ENCODE peak calls at places on chromosome 14, in seven cellular contexts. F is MM.1S, X is A549, E is HepG2, I is mesendoderm, Z is GM23248, V is neural progenitor cell. B is an unnamed sample. For H3K4me1, the result is how much of the 10 kb centered on the place peaks cover.

GRCh38 chr14:92651106-92651792 is 97.2 kb downstream of the LGMN start:
- DNase-seq in Z (no peak), I (no peak), V (no peak), E (no peak), F (no peak), X (no peak), B (no peak)

GRCh38 chr14:62017651-62018230 is 255.5 kb downstream of the SNAPC1 start:
- DNase-seq in F (no peak), V (no peak), E (no peak), X (no peak), Z (no peak), I (no peak), B (peak)

GRCh38 chr14:95516554-95517209 is at the start of gene SYNE3:
- DNase-seq in F (peak), Z (peak), E (no peak), V (peak), X (no peak), I (no peak), B (no peak)

GRCh38 chr14:76867536-76868452 is 41.6 kb downstream of the LRRC74A start:
- DNase-seq in F (no peak), V (no peak), E (no peak), X (no peak), Z (no peak), I (no peak), B (no peak)

GRCh38 chr14:100786131-100786530 is 39.8 kb upstream of the MEG3 start:
- DNase-seq in I (no peak), E (no peak), V (no peak), Z (no peak), X (no peak), F (no peak), B (no peak)

GRCh38 chr14:35932136-35932535 is 106.0 kb downstream of the BRMS1L start:
- DNase-seq in I (no peak), X (no peak), E (no peak), V (no peak), Z (no peak), F (no peak), B (no peak)

GRCh38 chr14:99121027-99121875 is 150.7 kb downstream of the BCL11B start:
- DNase-seq in X (no peak), I (no peak), F (no peak), V (no peak), Z (no peak), E (no peak), B (no peak)

GRCh38 chr14:32469388-32470160 is 140.5 kb downstream of the AKAP6 start:
- DNase-seq in F (peak), X (peak), Z (peak), I (peak), V (peak), E (peak), B (no peak)

GRCh38 chr14:77088645-77089044 is 9.4 kb upstream of the CIPC start:
- DNase-seq in I (no peak), E (no peak), X (no peak), F (no peak), V (no peak), Z (no peak), B (no peak)

GRCh38 chr14:104757238-104757585 is 4.3 kb downstream of the SIVA1 start:
- DNase-seq in E (no peak), F (no peak), V (no peak), X (no peak), Z (no peak), I (no peak), B (no peak)

GRCh38 chr14:63203618-63204406 is 431 bp upstream of the RHOJ start:
- DNase-seq in X (peak), V (peak), Z (peak), I (peak), F (no peak), E (peak), B (peak)

GRCh38 chr14:71933026-71933587 is 878 bp downstream of the RGS6 start:
- DNase-seq in F (no peak), V (peak), Z (peak), X (no peak), E (no peak), I (peak), B (no peak)

GRCh38 chr14:95341115-95341514 is 21.4 kb upstream of the CLMN start:
- DNase-seq in X (no peak), V (no peak), I (no peak), E (no peak), Z (no peak), F (no peak), B (no peak)

GRCh38 chr14:39203659-39204606 is 28.9 kb downstream of the PNN start:
- DNase-seq in I (peak), F (no peak), E (peak), V (no peak), X (peak), Z (no peak), B (peak)

DNA sequence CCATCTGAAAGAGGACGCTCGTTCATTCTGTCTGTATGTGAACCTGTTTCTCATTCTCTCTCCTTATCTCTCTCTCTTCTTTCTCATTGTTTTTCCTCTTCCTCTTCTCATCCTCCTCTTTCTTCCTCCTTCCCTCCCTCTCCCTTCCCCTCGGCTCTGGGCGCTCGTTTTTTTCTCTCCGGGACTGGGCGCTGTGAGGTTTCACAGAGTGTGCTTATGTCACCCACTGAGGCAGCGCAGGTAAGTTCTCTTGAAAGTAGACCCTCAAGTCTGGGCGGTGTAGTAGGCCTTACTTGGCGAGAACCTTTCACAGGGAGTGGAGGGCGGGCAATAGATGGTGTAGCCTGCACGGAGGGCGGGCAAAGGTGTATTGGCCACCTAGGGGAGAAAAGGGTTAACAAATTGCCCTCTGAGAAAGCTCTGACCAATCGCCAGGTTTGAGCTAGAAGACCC is 4.5 kb upstream of the SIX1 start:
- DNase-seq in I (peak), X (no peak), F (no peak), Z (no peak), E (no peak), V (peak), B (no peak)
- H3K4me2 ChIP-seq in I (peak), X (no peak), F (no peak), Z (peak), E (peak), V (peak), B (no peak)

GRCh38 chr14:73949752-73950734 is at the start of the genes COQ6 and FAM161B:
- DNase-seq in Z (peak), X (peak), I (peak), E (peak), V (peak), F (peak), B (peak)
- H3K4me3 ChIP-seq in Z (peak), X (peak), I (peak), E (peak), V (peak), F (peak), B (peak)

DNA sequence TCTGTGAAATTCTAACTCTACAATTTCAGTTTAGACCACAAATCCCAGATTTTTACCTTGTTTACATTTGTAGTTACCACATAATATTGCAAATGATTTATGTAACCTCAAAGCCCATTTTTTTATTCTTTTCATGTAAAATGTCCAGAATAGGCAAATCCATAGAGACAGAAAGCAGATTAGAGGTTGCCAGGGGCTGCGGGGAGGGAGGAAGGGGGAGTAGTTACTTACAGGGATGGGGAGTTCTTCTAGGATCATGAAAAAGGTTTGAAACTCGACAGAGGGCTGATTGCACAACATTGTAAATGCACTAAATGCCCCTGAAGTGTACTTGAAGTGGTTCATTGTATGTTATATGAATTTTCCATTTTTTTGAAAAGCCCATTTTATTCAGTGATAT is 66.5 kb downstream of the PPP2R5C start:
- DNase-seq in V (no peak), X (no peak), I (no peak), E (no peak), Z (no peak), F (no peak), B (no peak)
- H3K4me1 ChIP-seq in V (under half), X (under half), I (under half), E (under half), Z (under half), F (under half), B (under half)

GRCh38 chr14:23572524-23572828 is 4.9 kb upstream of the AP1G2 start:
- DNase-seq in E (no peak), X (no peak), I (no peak), F (no peak), V (no peak), Z (no peak), B (no peak)
- H3K4me2 ChIP-seq in E (peak), X (no peak), I (no peak), F (no peak), V (no peak), Z (no peak), B (no peak)

B was measured in PC-9.